ENCODE peak calls at places on chromosomes 5 and 9, in seven cellular contexts. P, K, G, B, N, T and J are unnamed samples.

GRCh38 chr5:63916786-63917185 is 45.5 kb downstream of the HTR1A start:
- DNase-seq in B (no peak), G (no peak), T (no peak), N (no peak), K (no peak), P (no peak), J (no peak)

GRCh38 chr5:172797800-172798199 is 26.8 kb upstream of the DUSP1 start:
- DNase-seq in K (no peak), B (no peak), G (no peak), N (no peak), P (no peak), T (no peak), J (no peak)

GRCh38 chr5:43967165-43967564 is 364.2 kb downstream of the NNT start:
- DNase-seq in P (peak; percentile 11), K (no peak), G (peak; percentile 24), T (no peak), B (no peak), N (no peak), J (no peak)

GRCh38 chr9:71549023-71549422 is 219.3 kb downstream of the CEMIP2 start:
- DNase-seq in G (no peak), K (no peak), P (no peak), B (no peak), T (no peak), N (no peak), J (no peak)

GRCh38 chr9:7118653-7119052 is 360.9 kb downstream of the KDM4C start:
- DNase-seq in P (no peak), B (no peak), N (no peak), G (no peak), T (no peak), K (no peak), J (peak; percentile 23)

GRCh38 chr9:124497441-124497840 is 9.8 kb downstream of the NR5A1 start:
- DNase-seq in N (no peak), T (no peak), G (no peak), K (no peak), B (no peak), P (no peak), J (no peak)

GRCh38 chr5:161167001-161167765 is 315.2 kb upstream of the ATP10B start:
- DNase-seq in N (no peak), G (peak; percentile 14), P (no peak), K (no peak), T (no peak), B (no peak), J (no peak)

GRCh38 chr5:109709225-109709624 is 19.5 kb downstream of the MAN2A1 start:
- DNase-seq in K (no peak), B (no peak), T (no peak), P (no peak), G (no peak), N (no peak), J (no peak)

GRCh38 chr9:8430945-8431344 is 631.4 kb upstream of the DMAC1 start:
- DNase-seq in P (no peak), T (no peak), G (no peak), N (no peak), K (no peak), B (no peak), J (no peak)

GRCh38 chr5:171707441-171707790 is 78.2 kb upstream of the SMIM23 start:
- DNase-seq in P (no peak), N (no peak), K (no peak), G (no peak), B (no peak), T (peak; percentile 17), J (no peak)

GRCh38 chr5:78512440-78512839 is 136.1 kb downstream of the LHFPL2 start:
- DNase-seq in B (no peak), T (no peak), P (no peak), N (no peak), G (no peak), K (no peak), J (no peak)

GRCh38 chr5:39648539-39649200 is 223.9 kb upstream of the DAB2 start:
- DNase-seq in N (no peak), B (no peak), P (peak; percentile 35), T (peak; percentile 70), G (no peak), K (no peak), J (peak; percentile 85)

GRCh38 chr5:9716838-9717281 is 86.7 kb upstream of the TAS2R1 start:
- DNase-seq in P (peak; percentile 92), T (no peak), B (no peak), G (no peak), N (no peak), K (no peak), J (peak; percentile 73)

GRCh38 chr9:94577036-94577435 is 16.6 kb downstream of the FBP2 start:
- DNase-seq in B (no peak), G (no peak), N (no peak), T (no peak), K (no peak), P (no peak), J (no peak)

GRCh38 chr9:128911529-128912035 is 9.2 kb upstream of the PHYHD1 start:
- DNase-seq in T (no peak), N (no peak), P (peak; percentile 90), K (no peak), G (peak; percentile 26), B (peak; percentile 43), J (peak; percentile 96)

GRCh38 chr9:35826071-35826701 is 2.3 kb downstream of the FAM221B start:
- DNase-seq in N (no peak), B (no peak), T (peak; percentile 60), P (peak; percentile 83), K (no peak), G (peak; percentile 78), J (peak; percentile 76)

GRCh38 chr9:129185991-129186390 is 7.9 kb upstream of the IER5L start:
- DNase-seq in P (no peak), T (no peak), N (no peak), K (no peak), B (no peak), G (no peak), J (no peak)

GRCh38 chr9:22211588-22212360 is 202.7 kb upstream of the CDKN2B start:
- DNase-seq in K (peak; percentile 94), G (no peak), P (peak; percentile 95), B (peak; percentile 83), T (peak; percentile 92), N (no peak), J (no peak)

GRCh38 chr5:10295619-10296326 is 11.9 kb downstream of the CMBL start:
- DNase-seq in B (no peak), K (peak; percentile 52), T (no peak), N (no peak), G (no peak), P (no peak), J (no peak)

GRCh38 chr9:120970249-120970648 is 43.7 kb upstream of the TRAF1 start:
- DNase-seq in P (peak; percentile 73), N (no peak), B (no peak), T (no peak), K (no peak), G (no peak), J (no peak)

GRCh38 chr5:95760291-95761191 is 29.4 kb downstream of the RHOBTB3 start:
- DNase-seq in P (peak; percentile 94), K (peak; percentile 64), N (no peak), G (no peak), T (peak; percentile 95), B (peak; percentile 94), J (peak; percentile 41)

GRCh38 chr9:134965421-134965820 is 47.7 kb upstream of the FCN1 start:
- DNase-seq in T (no peak), B (no peak), N (no peak), P (no peak), G (no peak), K (no peak), J (no peak)

GRCh38 chr9:29394855-29395254 is 1821.6 kb upstream of the C9orf72 start:
- DNase-seq in B (no peak), P (no peak), K (no peak), N (no peak), T (no peak), G (no peak), J (no peak)

GRCh38 chr5:83589786-83590185 is 118.2 kb downstream of the VCAN start:
- DNase-seq in B (no peak), K (no peak), P (no peak), G (no peak), T (no peak), N (no peak), J (no peak)

GRCh38 chr5:32598997-32599549 is 13.7 kb downstream of the SUB1 start:
- DNase-seq in T (no peak), B (no peak), P (no peak), N (no peak), K (no peak), G (no peak), J (no peak)